ENCODE peak calls at places on chromosomes 12 and 14, in five cellular contexts. S is CD8-positive, alpha-beta T cell; Q is kidney; W is PC-9; K is hepatocyte. A is an unnamed sample.

GRCh38 chr14:21510735-21511657 is at the start of gene METTL3:
- DNase-seq in Q (peak), K (peak), S (peak), W (peak), A (peak)

GRCh38 chr14:60346706-60347105 is 97.7 kb downstream of the PPM1A start:
- DNase-seq in S (no peak), Q (no peak), K (no peak), W (no peak), A (no peak)

GRCh38 chr12:122871851-122872785 is 23.8 kb downstream of the VPS37B start:
- DNase-seq in Q (peak), K (peak), S (no peak), W (peak), A (no peak)

GRCh38 chr14:22920697-22921096 is 1.7 kb upstream of the RBM23 start:
- DNase-seq in Q (no peak), S (no peak), W (no peak), K (no peak), A (no peak)

GRCh38 chr14:56821177-56821576 is 10.9 kb upstream of the OTX2 start:
- DNase-seq in Q (no peak), S (no peak), W (no peak), K (no peak), A (no peak)

GRCh38 chr12:31118347-31118830 is 44.7 kb downstream of the DDX11 start:
- DNase-seq in W (no peak), K (peak), Q (no peak), S (peak), A (no peak)

GRCh38 chr14:101982621-101983020 is 18.2 kb downstream of the DYNC1H1 start:
- DNase-seq in K (no peak), W (no peak), Q (no peak), S (no peak), A (no peak)

GRCh38 chr14:105600939-105601359 is 74.6 kb downstream of the TMEM121 start:
- DNase-seq in S (no peak), W (no peak), K (peak), Q (peak), A (no peak)

GRCh38 chr12:54040148-54040494 is 7.3 kb downstream of the HOXC5 start:
- DNase-seq in Q (peak), K (no peak), W (no peak), S (no peak), A (no peak)

GRCh38 chr12:122895757-122896636 is at the start of gene VPS37B:
- DNase-seq in W (peak), K (peak), S (peak), Q (peak), A (no peak)

GRCh38 chr12:23560611-23561010 is 388.9 kb downstream of the SOX5 start:
- DNase-seq in S (no peak), Q (no peak), W (no peak), K (no peak), A (no peak)

GRCh38 chr12:117047810-117048584 is 51.2 kb downstream of the TESC start:
- DNase-seq in K (peak), Q (no peak), W (no peak), S (no peak), A (peak)

GRCh38 chr14:69712637-69713088 is 54.3 kb upstream of the SRSF5 start:
- DNase-seq in K (no peak), Q (peak), S (no peak), W (no peak), A (no peak)

GRCh38 chr12:4015225-4016076 is 142.3 kb upstream of the PARP11 start:
- DNase-seq in Q (no peak), K (peak), W (no peak), S (no peak), A (no peak)

GRCh38 chr12:93902736-93903562 is 225.8 kb downstream of the CRADD start:
- DNase-seq in Q (no peak), W (no peak), K (peak), S (no peak), A (no peak)

GRCh38 chr12:50344775-50345174 is 51.6 kb downstream of the FAM186A start:
- DNase-seq in Q (no peak), S (no peak), W (no peak), K (no peak), A (no peak)

GRCh38 chr12:42370013-42370412 is 44.0 kb downstream of the PPHLN1 start:
- DNase-seq in S (no peak), W (no peak), Q (no peak), K (no peak), A (no peak)

GRCh38 chr14:71620401-71620800 is 311.8 kb upstream of the RGS6 start:
- DNase-seq in K (no peak), Q (no peak), W (no peak), S (no peak), A (no peak)

GRCh38 chr12:19771858-19772257 is 332.6 kb downstream of the AEBP2 start:
- DNase-seq in W (no peak), K (no peak), S (no peak), Q (no peak), A (peak)

GRCh38 chr14:94568186-94568585 is 6.9 kb downstream of the SERPINA4 start:
- DNase-seq in K (no peak), Q (no peak), W (no peak), S (no peak), A (no peak)

GRCh38 chr14:74478996-74479635 is 14.0 kb downstream of the NPC2 start:
- DNase-seq in Q (no peak), K (peak), S (no peak), W (no peak), A (no peak)

GRCh38 chr14:21385170-21385904 is 1.5 kb upstream of the SUPT16H start:
- DNase-seq in W (no peak), K (no peak), Q (no peak), S (no peak), A (no peak)

GRCh38 chr14:94142247-94142646 is 12.8 kb upstream of the IFI27L2 start:
- DNase-seq in Q (no peak), S (no peak), K (no peak), W (no peak), A (no peak)

GRCh38 chr12:19243577-19243976 is 114.0 kb downstream of the PLEKHA5 start:
- DNase-seq in Q (no peak), K (no peak), W (no peak), S (no peak), A (no peak)

GRCh38 chr12:64362721-64363305 is 27.7 kb downstream of the C12orf56 start:
- DNase-seq in K (no peak), W (no peak), S (no peak), Q (no peak), A (no peak)

GRCh38 chr12:31658743-31659086 is 773 bp upstream of the ETFBKMT start:
- DNase-seq in Q (no peak), W (no peak), K (no peak), S (no peak), A (no peak)

GRCh38 chr12:12870454-12870853 is 20.9 kb upstream of the GPRC5A start:
- DNase-seq in K (peak), Q (no peak), S (no peak), W (peak), A (peak)

GRCh38 chr12:101642115-101643067 is 47.6 kb downstream of the MYBPC1 start:
- DNase-seq in S (no peak), Q (peak), W (no peak), K (peak), A (no peak)
- H3K4me3 ChIP-seq in S (peak), Q (peak), W (no peak), K (peak), A (no peak)

GRCh38 chr14:99274346-99275221 is 2.6 kb upstream of the BCL11B start:
- DNase-seq in Q (peak), W (no peak), K (peak), S (peak), A (no peak)
- TF ChIP-seq CTCF in Q (peak), W (no peak), K (peak), S (peak), A (peak)

GRCh38 chr12:39145175-39145999 is 240.0 kb upstream of the CPNE8 start:
- DNase-seq in Q (no peak), W (no peak), S (no peak), K (peak), A (no peak)
- H3K4me3 ChIP-seq in Q (peak), W (peak), S (no peak), K (no peak), A (no peak)

DNA sequence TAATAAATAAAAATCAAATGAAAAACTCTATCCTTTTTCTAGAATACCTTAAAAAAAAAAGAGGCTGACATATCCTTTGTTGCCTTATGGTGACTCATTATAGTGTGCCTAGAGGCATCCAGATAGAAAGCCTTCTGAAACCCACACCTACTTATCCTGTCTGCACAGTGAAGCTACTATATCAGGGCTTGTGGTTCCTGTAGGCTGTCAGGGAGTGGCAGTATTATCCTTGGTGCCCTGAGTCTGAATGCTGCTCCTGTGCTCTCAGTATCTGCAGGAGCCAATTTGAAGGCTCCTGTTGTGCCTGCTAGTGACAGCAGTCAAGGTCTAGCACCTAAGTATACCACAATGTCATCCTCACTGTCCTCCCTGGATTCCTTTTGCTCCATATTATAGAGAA is 168.4 kb upstream of the AVPR1A start:
- DNase-seq in Q (no peak), K (peak), S (no peak), W (no peak), A (no peak)
- TF ChIP-seq CTCF in Q (no peak), K (peak), S (no peak), W (no peak), A (no peak)

DNA sequence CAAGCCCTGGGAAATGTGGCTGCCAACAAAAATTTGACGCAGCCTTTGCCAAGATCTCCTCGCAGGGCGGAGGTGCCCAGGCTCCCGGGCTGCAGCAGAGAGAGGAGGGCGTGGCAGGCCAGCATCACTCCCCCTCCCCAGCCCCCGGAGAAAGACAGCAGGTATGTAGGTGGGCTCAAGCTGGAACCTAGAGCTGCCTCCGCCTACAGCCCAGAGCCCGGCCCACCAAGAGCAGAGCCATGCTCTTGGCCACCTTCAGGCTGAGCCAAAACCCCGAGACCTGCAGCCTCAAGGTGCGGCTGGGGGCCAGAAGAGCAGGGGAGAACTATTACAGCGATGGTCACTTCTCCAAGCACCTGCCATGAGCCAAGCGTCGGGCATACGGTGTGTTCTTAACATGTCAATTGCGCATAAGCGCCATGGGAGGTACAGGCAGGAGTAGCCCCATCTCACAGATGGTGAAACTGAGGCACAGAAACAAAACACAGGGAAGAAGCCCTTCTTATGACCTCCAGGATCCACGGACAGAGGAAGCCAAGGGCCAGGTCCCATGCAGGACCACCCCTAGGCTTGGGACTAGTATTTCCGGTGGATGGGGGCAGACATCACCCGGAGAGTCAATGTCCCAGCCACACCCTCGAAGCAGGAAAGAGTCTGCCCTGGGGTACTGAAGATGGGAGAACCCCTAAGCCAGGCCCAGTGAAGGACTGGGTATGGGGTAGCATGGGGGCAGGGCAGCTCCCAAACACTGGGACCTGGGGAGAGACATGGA is 109.0 kb downstream of the NCOR2 start:
- DNase-seq in K (no peak), Q (peak), W (no peak), S (no peak), A (no peak)
- H3K4me3 ChIP-seq in K (no peak), Q (no peak), W (no peak), S (no peak), A (no peak)